ENCODE peak calls at places on chromosomes 3 and 15, in four cellular contexts. R is H54; A is activated naive CD4-positive, alpha-beta T cell; D is stimulated activated CD4-positive, alpha-beta T cell treated with anti-CD3 and anti-CD28 coated beads, Interleukin-15, amount 100 ng/mL, for 1 hour. T is an unnamed sample.

GRCh38 chr15:22902046-22902445 is 63.6 kb downstream of the NIPA2 start:
- DNase-seq in R (no peak), A (no peak), D (no peak), T (no peak)

GRCh38 chr3:182979719-182980191 is 583 bp downstream of the DCUN1D1 start:
- DNase-seq in R (peak; percentile 33), A (peak; percentile 7), D (no peak), T (no peak)

GRCh38 chr15:93109370-93110105 is 20.5 kb upstream of the RGMA start:
- DNase-seq in R (no peak), A (no peak), D (no peak), T (no peak)

GRCh38 chr15:70069716-70070115 is 28.0 kb downstream of the TLE3 start:
- DNase-seq in R (no peak), A (no peak), D (no peak), T (no peak)

GRCh38 chr3:150605998-150606641 is 3.0 kb downstream of the SELENOT start:
- DNase-seq in R (no peak), A (no peak), D (no peak), T (no peak)

GRCh38 chr3:12938258-12938711 is 96.9 kb upstream of the RPL32 start:
- DNase-seq in R (no peak), A (no peak), D (no peak), T (no peak)

GRCh38 chr3:112111785-112112402 is 21.2 kb downstream of the GCSAM start:
- DNase-seq in R (peak; percentile 31), A (no peak), D (peak; percentile 20), T (no peak)

GRCh38 chr3:30467596-30468238 is 138.7 kb upstream of the TGFBR2 start:
- DNase-seq in R (no peak), A (no peak), D (no peak), T (no peak)

GRCh38 chr15:74787251-74788041 is 5.6 kb downstream of the CSK start:
- DNase-seq in R (peak; percentile 74), A (peak; percentile 76), D (peak; percentile 74), T (no peak)

GRCh38 chr3:172073262-172073915 is 34.0 kb downstream of the FNDC3B start:
- DNase-seq in R (no peak), A (no peak), D (no peak), T (no peak)

GRCh38 chr3:13087320-13087985 is 14.2 kb upstream of the IQSEC1 start:
- DNase-seq in R (no peak), A (no peak), D (no peak), T (no peak)

GRCh38 chr3:190142041-190142440 is 21.3 kb upstream of the P3H2 start:
- DNase-seq in R (no peak), A (no peak), D (no peak), T (no peak)